ENCODE peak calls at places on chromosomes 7 and 10, in nine cellular contexts. One of them, this sample, is unnamed.

GRCh38 chr10:70678757-70679489 is 6.6 kb downstream of the ADAMTS14 start:
- DNase-seq in HS-5: no peak
- DNase-seq in OCI-LY7: no peak
- DNase-seq in right lobe of liver: peak; percentile 27
- DNase-seq in BJ: no peak
- DNase-seq in T follicular helper cell: no peak
- DNase-seq in NCI-H1694 treated with DMSO at 0.1 percent for 48 hours: peak; percentile 7
- DNase-seq in HT-29: no peak
- DNase-seq in colonic mucosa: no peak
- DNase-seq in this sample: no peak

GRCh38 chr7:148929176-148929575 is 45.1 kb upstream of the EZH2 start:
- DNase-seq in HS-5: no peak
- DNase-seq in OCI-LY7: no peak
- DNase-seq in right lobe of liver: no peak
- DNase-seq in BJ: no peak
- DNase-seq in T follicular helper cell: no peak
- DNase-seq in NCI-H1694 treated with DMSO at 0.1 percent for 48 hours: no peak
- DNase-seq in HT-29: no peak
- DNase-seq in colonic mucosa: no peak
- DNase-seq in this sample: no peak

GRCh38 chr7:100003711-100004661 is 11.4 kb upstream of the ZKSCAN1 start:
- DNase-seq in HS-5: no peak
- DNase-seq in OCI-LY7: no peak
- DNase-seq in right lobe of liver: peak; percentile 94
- DNase-seq in BJ: no peak
- DNase-seq in T follicular helper cell: no peak
- DNase-seq in NCI-H1694 treated with DMSO at 0.1 percent for 48 hours: no peak
- DNase-seq in HT-29: peak; percentile 88
- DNase-seq in colonic mucosa: peak; percentile 84
- DNase-seq in this sample: peak; percentile 15

GRCh38 chr7:134589491-134589941 is 40.6 kb downstream of the AKR1B15 start:
- DNase-seq in HS-5: no peak
- DNase-seq in OCI-LY7: no peak
- DNase-seq in right lobe of liver: no peak
- DNase-seq in BJ: no peak
- DNase-seq in T follicular helper cell: no peak
- DNase-seq in NCI-H1694 treated with DMSO at 0.1 percent for 48 hours: no peak
- DNase-seq in HT-29: peak; percentile 24
- DNase-seq in colonic mucosa: no peak
- DNase-seq in this sample: no peak

GRCh38 chr10:124943301-124944092 is 1.6 kb downstream of the ZRANB1 start:
- DNase-seq in HS-5: peak; percentile 69
- DNase-seq in OCI-LY7: no peak
- DNase-seq in right lobe of liver: no peak
- DNase-seq in BJ: peak; percentile 85
- DNase-seq in T follicular helper cell: no peak
- DNase-seq in NCI-H1694 treated with DMSO at 0.1 percent for 48 hours: no peak
- DNase-seq in HT-29: no peak
- DNase-seq in colonic mucosa: no peak
- DNase-seq in this sample: no peak

GRCh38 chr10:74921744-74922143 is 95.3 kb downstream of the KAT6B start:
- DNase-seq in HS-5: no peak
- DNase-seq in OCI-LY7: no peak
- DNase-seq in right lobe of liver: no peak
- DNase-seq in BJ: no peak
- DNase-seq in T follicular helper cell: no peak
- DNase-seq in NCI-H1694 treated with DMSO at 0.1 percent for 48 hours: no peak
- DNase-seq in HT-29: no peak
- DNase-seq in colonic mucosa: no peak
- DNase-seq in this sample: peak; percentile 73

GRCh38 chr10:94000638-94001420 is 7.1 kb downstream of the PLCE1 start:
- DNase-seq in HS-5: no peak
- DNase-seq in OCI-LY7: no peak
- DNase-seq in right lobe of liver: no peak
- DNase-seq in BJ: no peak
- DNase-seq in T follicular helper cell: no peak
- DNase-seq in NCI-H1694 treated with DMSO at 0.1 percent for 48 hours: no peak
- DNase-seq in HT-29: peak; percentile 41
- DNase-seq in colonic mucosa: peak; percentile 64
- DNase-seq in this sample: no peak

GRCh38 chr10:113648478-113648877 is 15.4 kb downstream of the NRAP start:
- DNase-seq in HS-5: no peak
- DNase-seq in OCI-LY7: no peak
- DNase-seq in right lobe of liver: no peak
- DNase-seq in BJ: no peak
- DNase-seq in T follicular helper cell: no peak
- DNase-seq in NCI-H1694 treated with DMSO at 0.1 percent for 48 hours: no peak
- DNase-seq in HT-29: no peak
- DNase-seq in colonic mucosa: no peak
- DNase-seq in this sample: no peak

GRCh38 chr7:14021069-14021468 is 31.6 kb upstream of the ETV1 start:
- DNase-seq in HS-5: no peak
- DNase-seq in OCI-LY7: no peak
- DNase-seq in right lobe of liver: no peak
- DNase-seq in BJ: no peak
- DNase-seq in T follicular helper cell: no peak
- DNase-seq in NCI-H1694 treated with DMSO at 0.1 percent for 48 hours: no peak
- DNase-seq in HT-29: peak; percentile 49
- DNase-seq in colonic mucosa: no peak
- DNase-seq in this sample: no peak

GRCh38 chr10:91614254-91614624 is 18.6 kb downstream of the PPP1R3C start:
- DNase-seq in HS-5: no peak
- DNase-seq in OCI-LY7: no peak
- DNase-seq in right lobe of liver: no peak
- DNase-seq in BJ: peak; percentile 91
- DNase-seq in T follicular helper cell: no peak
- DNase-seq in NCI-H1694 treated with DMSO at 0.1 percent for 48 hours: no peak
- DNase-seq in HT-29: no peak
- DNase-seq in colonic mucosa: no peak
- DNase-seq in this sample: no peak

This sample was measured in NCI-H82.